ENCODE peak calls at places on chromosome 1, in ten cellular contexts. E is Right ventricle myocardium inferior; Y is cardiac fibroblast; Z is HEK293T; U is NCI-H446; P is activated CD4-positive, alpha-beta T cell treated with anti-CD3 and anti-CD28 coated beads, Interleukin-2, amount 50 U/mL, for 24 hours; O is tibial artery; N is activated CD8-positive, alpha-beta T cell treated with anti-CD3 and anti-CD28 coated beads for 36 hours; R is AG09319; D is H54. Q is an unnamed sample.

GRCh38 chr1:160101717-160102522 is 3.5 kb upstream of the IGSF8 start:
- DNase-seq in O (no peak), P (no peak), Y (no peak), U (no peak), D (no peak), N (no peak), E (no peak), Z (no peak), R (no peak), Q (no peak)

GRCh38 chr1:209655412-209655811 is 3.2 kb upstream of the LAMB3 start:
- DNase-seq in Y (no peak), D (no peak), N (no peak), U (peak), P (no peak), E (no peak), R (no peak), Z (no peak), O (no peak), Q (no peak)

GRCh38 chr1:84078108-84078823 is 65.8 kb upstream of the PRKACB start:
- DNase-seq in O (peak), U (peak), R (no peak), P (peak), Y (peak), N (peak), Z (peak), D (peak), E (peak), Q (peak)

GRCh38 chr1:171251741-171252300 is 3.5 kb downstream of the FMO1 start:
- DNase-seq in Z (peak), D (no peak), U (no peak), O (no peak), E (no peak), P (no peak), R (no peak), Y (peak), N (peak), Q (peak)

GRCh38 chr1:114558548-114558947 is 22.9 kb downstream of the BCAS2 start:
- DNase-seq in N (no peak), Y (peak), P (no peak), E (no peak), R (no peak), O (no peak), U (peak), D (no peak), Z (peak), Q (no peak)

GRCh38 chr1:201184734-201185453 is 5.7 kb upstream of the IGFN1 start:
- DNase-seq in Y (peak), N (no peak), Z (peak), E (no peak), U (peak), D (peak), P (no peak), O (no peak), R (peak), Q (no peak)

GRCh38 chr1:20318971-20319370 is 28.3 kb downstream of the VWA5B1 start:
- DNase-seq in U (no peak), N (no peak), E (no peak), R (no peak), Y (no peak), P (no peak), O (no peak), Z (no peak), D (no peak), Q (no peak)

GRCh38 chr1:214665606-214666110 is 62.7 kb downstream of the CENPF start:
- DNase-seq in O (no peak), Z (no peak), P (no peak), N (no peak), R (no peak), Y (peak), U (no peak), E (no peak), D (no peak), Q (no peak)

GRCh38 chr1:31949862-31950261 is 11.7 kb upstream of the PTP4A2 start:
- DNase-seq in O (no peak), N (no peak), D (no peak), P (no peak), E (no peak), Z (no peak), Y (no peak), R (no peak), U (no peak), Q (no peak)

GRCh38 chr1:208252126-208252853 is 8.1 kb upstream of the PLXNA2 start:
- DNase-seq in N (no peak), Z (peak), O (no peak), P (no peak), R (no peak), E (peak), U (no peak), D (no peak), Y (no peak), Q (no peak)

GRCh38 chr1:42315500-42315899 is 19.5 kb downstream of the FOXJ3 start:
- DNase-seq in U (no peak), D (no peak), R (no peak), N (no peak), O (no peak), Z (no peak), P (no peak), Y (no peak), E (no peak), Q (no peak)

GRCh38 chr1:226482975-226483660 is 65.4 kb upstream of the STUM start:
- DNase-seq in Y (no peak), U (no peak), E (no peak), D (no peak), O (no peak), P (no peak), R (no peak), N (no peak), Z (no peak), Q (no peak)

GRCh38 chr1:180273066-180273465 is 43.0 kb downstream of the LHX4 start:
- DNase-seq in Z (no peak), O (no peak), P (no peak), Y (no peak), N (no peak), E (no peak), U (no peak), D (no peak), R (no peak), Q (no peak)

GRCh38 chr1:23167353-23168078 is 1.1 kb downstream of the LUZP1 start:
- DNase-seq in E (peak), N (peak), P (no peak), Y (peak), O (peak), U (peak), D (peak), R (no peak), Z (peak), Q (peak)